ENCODE peak calls at places on chromosomes 16 and 17, in five cellular contexts. One of them, this sample, is unnamed.

GRCh38 chr17:68290268-68290954 is 516 bp downstream of the SLC16A6 start:
- DNase-seq in tibial nerve: no peak
- DNase-seq in lower lobe of right lung: peak; percentile 71
- DNase-seq in GM13976: peak; percentile 61
- DNase-seq in HL-60: no peak
- DNase-seq in this sample: no peak

GRCh38 chr16:11674818-11675560 is 6.7 kb downstream of the SNN start:
- DNase-seq in tibial nerve: no peak
- DNase-seq in GM13976: no peak
- DNase-seq in lower lobe of right lung: no peak
- DNase-seq in HL-60: no peak
- DNase-seq in this sample: no peak

GRCh38 chr17:5135726-5136579 is 20.1 kb downstream of the USP6 start:
- DNase-seq in tibial nerve: no peak
- DNase-seq in HL-60: no peak
- DNase-seq in GM13976: no peak
- DNase-seq in lower lobe of right lung: no peak
- DNase-seq in this sample: no peak

GRCh38 chr17:82388223-82388921 is 16.8 kb downstream of the UTS2R start:
- DNase-seq in tibial nerve: no peak
- DNase-seq in lower lobe of right lung: no peak
- DNase-seq in GM13976: no peak
- DNase-seq in HL-60: no peak
- DNase-seq in this sample: no peak

GRCh38 chr16:25126820-25127232 is 15.3 kb downstream of the LCMT1 start:
- DNase-seq in lower lobe of right lung: no peak
- DNase-seq in HL-60: no peak
- DNase-seq in tibial nerve: no peak
- DNase-seq in GM13976: peak; percentile 41
- DNase-seq in this sample: no peak

GRCh38 chr16:87178177-87178863 is 138.9 kb downstream of the C16orf95 start:
- DNase-seq in HL-60: no peak
- DNase-seq in tibial nerve: no peak
- DNase-seq in lower lobe of right lung: no peak
- DNase-seq in GM13976: no peak
- DNase-seq in this sample: no peak

GRCh38 chr16:29852654-29853053 is 10.4 kb downstream of the CDIPT start:
- DNase-seq in HL-60: no peak
- DNase-seq in lower lobe of right lung: no peak
- DNase-seq in GM13976: no peak
- DNase-seq in tibial nerve: no peak
- DNase-seq in this sample: no peak

GRCh38 chr17:6640536-6641373 is at the start of the genes KIAA0753 and TXNDC17:
- DNase-seq in GM13976: peak; percentile 93
- DNase-seq in lower lobe of right lung: peak; percentile 96
- DNase-seq in HL-60: no peak
- DNase-seq in tibial nerve: peak; percentile 78
- DNase-seq in this sample: peak; percentile 91

GRCh38 chr16:57536306-57537193 is at the start of gene CCDC102A:
- DNase-seq in GM13976: peak; percentile 69
- DNase-seq in tibial nerve: no peak
- DNase-seq in lower lobe of right lung: peak; percentile 49
- DNase-seq in HL-60: no peak
- DNase-seq in this sample: peak; percentile 57

GRCh38 chr17:63911657-63912100 is 621 bp upstream of the CSHL1 start:
- DNase-seq in lower lobe of right lung: no peak
- DNase-seq in GM13976: peak; percentile 78
- DNase-seq in HL-60: no peak
- DNase-seq in tibial nerve: no peak
- DNase-seq in this sample: peak; percentile 61

GRCh38 chr16:19505600-19506303 is 16.1 kb downstream of the GDE1 start:
- DNase-seq in GM13976: no peak
- DNase-seq in tibial nerve: no peak
- DNase-seq in HL-60: no peak
- DNase-seq in lower lobe of right lung: no peak
- DNase-seq in this sample: no peak

GRCh38 chr16:81697321-81697885 is 81.7 kb upstream of the PLCG2 start:
- DNase-seq in HL-60: no peak
- DNase-seq in tibial nerve: no peak
- DNase-seq in lower lobe of right lung: no peak
- DNase-seq in GM13976: peak; percentile 80
- DNase-seq in this sample: no peak

GRCh38 chr17:63306855-63307254 is 139.3 kb downstream of the CYB561 start:
- DNase-seq in HL-60: no peak
- DNase-seq in lower lobe of right lung: no peak
- DNase-seq in GM13976: no peak
- DNase-seq in tibial nerve: no peak
- DNase-seq in this sample: no peak

GRCh38 chr17:3556239-3556904 is 1.2 kb downstream of the TRPV3 start:
- DNase-seq in lower lobe of right lung: no peak
- DNase-seq in tibial nerve: no peak
- DNase-seq in GM13976: no peak
- DNase-seq in HL-60: no peak
- DNase-seq in this sample: no peak

GRCh38 chr17:68662037-68662432 is 60.9 kb upstream of the FAM20A start:
- DNase-seq in lower lobe of right lung: no peak
- DNase-seq in GM13976: no peak
- DNase-seq in HL-60: no peak
- DNase-seq in tibial nerve: no peak
- DNase-seq in this sample: no peak

GRCh38 chr17:62051053-62051452 is 14.0 kb downstream of the MED13 start:
- DNase-seq in tibial nerve: no peak
- DNase-seq in GM13976: no peak
- DNase-seq in HL-60: no peak
- DNase-seq in lower lobe of right lung: no peak
- DNase-seq in this sample: no peak

GRCh38 chr16:35533683-35534082 is 2074.3 kb downstream of the TP53TG3F start:
- DNase-seq in GM13976: no peak
- DNase-seq in lower lobe of right lung: no peak
- DNase-seq in HL-60: no peak
- DNase-seq in tibial nerve: no peak
- DNase-seq in this sample: no peak

GRCh38 chr17:37570527-37571093 is 38.6 kb downstream of the SYNRG start:
- DNase-seq in lower lobe of right lung: peak; percentile 51
- DNase-seq in tibial nerve: no peak
- DNase-seq in HL-60: peak; percentile 2
- DNase-seq in GM13976: peak; percentile 43
- DNase-seq in this sample: peak; percentile 9

GRCh38 chr17:45302649-45303173 is 14.1 kb downstream of the MAP3K14 start:
- DNase-seq in HL-60: no peak
- DNase-seq in tibial nerve: no peak
- DNase-seq in GM13976: no peak
- DNase-seq in lower lobe of right lung: no peak
- DNase-seq in this sample: no peak

GRCh38 chr17:42928714-42929496 is 28.3 kb downstream of the G6PC1 start:
- DNase-seq in HL-60: peak; percentile 74
- DNase-seq in lower lobe of right lung: peak; percentile 53
- DNase-seq in tibial nerve: no peak
- DNase-seq in GM13976: peak; percentile 76
- DNase-seq in this sample: peak; percentile 8

GRCh38 chr16:89367538-89368059 is 122.8 kb downstream of the ANKRD11 start:
- DNase-seq in GM13976: no peak
- DNase-seq in HL-60: no peak
- DNase-seq in lower lobe of right lung: no peak
- DNase-seq in tibial nerve: no peak
- DNase-seq in this sample: no peak

GRCh38 chr16:48556913-48557351 is 53.0 kb downstream of the N4BP1 start:
- DNase-seq in GM13976: peak; percentile 40
- DNase-seq in HL-60: no peak
- DNase-seq in tibial nerve: no peak
- DNase-seq in lower lobe of right lung: no peak
- DNase-seq in this sample: no peak

GRCh38 chr16:65876200-65876498 is 490.3 kb upstream of the CDH5 start:
- DNase-seq in HL-60: no peak
- DNase-seq in GM13976: no peak
- DNase-seq in lower lobe of right lung: no peak
- DNase-seq in tibial nerve: no peak
- DNase-seq in this sample: no peak

GRCh38 chr16:2034695-2035430 is 8.2 kb downstream of the NHERF2 start:
- DNase-seq in tibial nerve: no peak
- DNase-seq in GM13976: no peak
- DNase-seq in lower lobe of right lung: no peak
- DNase-seq in HL-60: no peak
- DNase-seq in this sample: no peak

GRCh38 chr16:56814537-56815432 is 50.2 kb upstream of the SLC12A3 start:
- DNase-seq in GM13976: no peak
- DNase-seq in lower lobe of right lung: no peak
- DNase-seq in tibial nerve: no peak
- DNase-seq in HL-60: no peak
- DNase-seq in this sample: no peak

GRCh38 chr17:47952181-47953021 is 5.3 kb downstream of the PRR15L start:
- DNase-seq in GM13976: no peak
- DNase-seq in HL-60: no peak
- DNase-seq in lower lobe of right lung: no peak
- DNase-seq in tibial nerve: no peak
- DNase-seq in this sample: no peak

GRCh38 chr17:47955497-47956461 is 1.9 kb downstream of the PRR15L start:
- DNase-seq in tibial nerve: no peak
- DNase-seq in GM13976: no peak
- DNase-seq in HL-60: no peak
- DNase-seq in lower lobe of right lung: peak; percentile 93
- DNase-seq in this sample: no peak

GRCh38 chr17:47956818-47957590 is 679 bp downstream of the PRR15L start:
- DNase-seq in GM13976: no peak
- DNase-seq in HL-60: no peak
- DNase-seq in lower lobe of right lung: no peak
- DNase-seq in tibial nerve: no peak
- DNase-seq in this sample: no peak

GRCh38 chr17:47950448-47950847 is 7.2 kb downstream of the PRR15L start:
- DNase-seq in GM13976: no peak
- DNase-seq in HL-60: no peak
- DNase-seq in tibial nerve: no peak
- DNase-seq in lower lobe of right lung: no peak
- DNase-seq in this sample: no peak

DNA sequence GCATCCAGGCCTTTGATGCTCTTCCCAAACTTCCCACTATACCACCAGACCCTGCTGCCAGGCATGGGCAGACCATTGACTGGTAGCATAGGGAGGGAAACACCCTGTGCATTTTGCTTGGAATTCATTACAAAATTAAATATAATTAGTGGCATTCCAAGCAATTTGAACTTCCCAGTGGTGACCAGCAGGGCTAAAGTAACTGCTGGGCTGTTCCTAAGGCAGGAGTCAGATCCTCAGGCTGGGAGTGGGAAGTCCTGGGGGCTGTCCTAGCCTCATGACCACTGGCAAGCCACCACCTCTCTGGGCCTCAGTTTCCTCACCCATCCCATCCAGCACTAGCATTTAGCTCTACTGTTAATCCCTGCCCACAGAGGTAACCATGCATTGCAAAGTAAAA is 3.7 kb downstream of the PRR15L start:
- DNase-seq in lower lobe of right lung: no peak
- DNase-seq in GM13976: no peak
- DNase-seq in HL-60: no peak
- DNase-seq in tibial nerve: no peak
- DNase-seq in this sample: no peak
- TF ChIP-seq CTCF in lower lobe of right lung: no peak
- TF ChIP-seq CTCF in GM13976: no peak
- TF ChIP-seq CTCF in HL-60: no peak
- TF ChIP-seq CTCF in tibial nerve: no peak
- TF ChIP-seq CTCF in this sample: peak; percentile 31

DNA sequence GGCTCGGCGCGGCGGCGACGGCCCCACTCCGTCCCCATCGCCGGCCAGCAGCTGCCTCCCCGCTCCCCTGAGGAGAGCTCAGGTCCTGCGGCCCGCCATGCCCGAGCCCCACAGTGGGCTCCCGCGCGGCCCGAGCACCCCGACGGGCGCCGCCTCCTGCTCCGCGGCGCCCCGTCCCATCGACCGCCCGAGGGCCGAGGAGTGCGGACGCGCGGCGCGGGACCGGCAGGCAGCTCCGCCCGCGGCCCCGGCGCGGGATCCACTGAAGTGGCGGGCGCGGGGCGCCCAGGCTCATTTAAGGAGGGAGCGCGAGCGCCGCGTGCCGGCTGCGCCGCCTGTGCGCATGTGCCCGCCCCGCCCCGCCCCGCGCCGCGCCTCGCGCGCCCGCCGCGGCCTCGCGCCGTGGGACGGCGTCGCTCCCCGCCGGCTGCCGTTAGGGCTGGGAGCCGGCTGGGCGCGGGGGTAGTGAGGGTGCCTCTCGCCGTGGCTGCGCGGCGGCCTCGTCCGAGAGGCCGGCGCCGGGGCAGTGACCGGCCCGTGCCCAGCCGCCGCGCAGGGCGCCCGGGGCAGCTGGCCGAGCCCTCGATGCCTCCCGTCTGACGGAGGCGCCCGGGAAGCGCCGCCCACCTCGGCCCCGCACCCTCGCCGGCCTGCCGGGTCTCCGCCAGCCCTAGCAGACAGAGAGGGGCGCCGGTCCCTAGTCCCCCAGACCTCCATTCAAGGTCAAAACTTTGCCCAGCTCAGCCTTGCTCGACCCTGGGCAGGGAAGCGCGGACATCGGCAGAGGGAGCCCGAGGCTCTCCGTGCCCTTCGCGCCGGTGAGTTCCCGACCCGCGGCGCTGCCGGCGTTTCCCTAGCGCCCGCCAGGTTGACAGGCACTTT is at the start of gene NETO2:
- DNase-seq in HL-60: no peak
- DNase-seq in tibial nerve: no peak
- DNase-seq in GM13976: peak; percentile 85
- DNase-seq in lower lobe of right lung: peak; percentile 67
- DNase-seq in this sample: peak; percentile 58
- TF ChIP-seq CTCF in HL-60: peak; percentile 3
- TF ChIP-seq CTCF in tibial nerve: peak; percentile 21
- TF ChIP-seq CTCF in GM13976: peak; percentile 89
- TF ChIP-seq CTCF in lower lobe of right lung: peak; percentile 55
- TF ChIP-seq CTCF in this sample: peak; percentile 58

DNA sequence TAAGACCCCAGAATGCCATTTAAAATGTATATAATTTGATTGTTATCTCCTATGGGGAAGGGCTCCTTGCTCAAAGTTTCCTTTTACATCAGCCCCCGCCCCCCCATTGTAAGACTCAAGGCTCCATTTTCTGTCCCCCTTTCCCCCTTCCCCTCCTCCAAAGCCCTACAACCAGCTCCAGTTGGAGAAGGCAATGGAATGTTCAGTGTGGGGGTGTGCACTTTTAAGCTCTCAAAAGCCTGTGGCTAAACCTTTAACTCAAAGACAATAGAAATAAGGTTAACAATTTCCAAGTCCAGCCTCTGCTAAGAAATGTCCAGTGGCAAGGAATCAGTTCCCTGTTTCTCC is 114.7 kb downstream of the NOG start:
- DNase-seq in HL-60: no peak
- DNase-seq in tibial nerve: no peak
- DNase-seq in lower lobe of right lung: no peak
- DNase-seq in GM13976: no peak
- DNase-seq in this sample: no peak
- TF ChIP-seq CTCF in HL-60: no peak
- TF ChIP-seq CTCF in tibial nerve: no peak
- TF ChIP-seq CTCF in lower lobe of right lung: no peak
- TF ChIP-seq CTCF in GM13976: no peak
- TF ChIP-seq CTCF in this sample: no peak

DNA sequence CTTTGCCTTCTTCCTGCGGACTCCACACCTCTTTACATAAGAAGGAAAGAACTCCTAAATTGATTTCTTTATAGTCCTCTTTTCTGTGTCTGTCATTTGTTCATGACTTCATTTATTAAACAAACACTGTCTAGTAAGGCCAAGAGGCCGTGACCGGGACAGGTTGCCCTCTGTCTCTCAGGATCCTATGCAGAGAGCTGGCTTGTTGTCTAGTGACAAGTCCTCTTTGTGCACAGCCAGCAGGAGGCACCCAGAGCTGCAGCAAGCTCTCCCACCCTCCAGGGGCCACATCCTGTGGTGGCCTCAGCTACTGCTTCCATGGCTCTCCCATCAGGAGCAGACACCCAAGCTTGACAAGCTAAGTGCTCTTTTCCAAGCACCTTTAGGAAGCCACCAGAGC is 50.6 kb downstream of the PLD6 start:
- DNase-seq in GM13976: no peak
- DNase-seq in lower lobe of right lung: no peak
- DNase-seq in HL-60: no peak
- DNase-seq in tibial nerve: no peak
- DNase-seq in this sample: no peak
- TF ChIP-seq CTCF in GM13976: no peak
- TF ChIP-seq CTCF in lower lobe of right lung: no peak
- TF ChIP-seq CTCF in HL-60: no peak
- TF ChIP-seq CTCF in tibial nerve: no peak
- TF ChIP-seq CTCF in this sample: no peak